ENCODE peak calls at places on chromosomes 1 and 21, in five cellular contexts. W is H9; U is NCI-H1105 treated with DMSO at 0.1 percent for 48 hours; H is stimulated activated CD4-positive, alpha-beta T cell treated with anti-CD3 and anti-CD28 coated beads, Interleukin-15, amount 100 ng/mL, for 24 hours; P is A549. L is an unnamed sample.

GRCh38 chr21:23374155-23374554 is 2233.1 kb downstream of the MRPL39 start:
- DNase-seq in H (no peak), U (no peak), P (no peak), W (no peak), L (no peak)

GRCh38 chr21:34570315-34570714 is 44.6 kb downstream of the RCAN1 start:
- DNase-seq in H (no peak), W (no peak), U (no peak), P (no peak), L (no peak)

GRCh38 chr1:234968470-234968869 is 160.2 kb downstream of the TOMM20 start:
- DNase-seq in W (no peak), P (no peak), H (no peak), U (peak), L (peak)

GRCh38 chr1:4792565-4792964 is 138.2 kb downstream of the AJAP1 start:
- DNase-seq in U (no peak), H (no peak), P (no peak), W (no peak), L (no peak)

GRCh38 chr1:229905031-229905545 is 161.9 kb upstream of the GALNT2 start:
- DNase-seq in H (no peak), P (no peak), W (no peak), U (no peak), L (no peak)

GRCh38 chr1:228318823-228319241 is 87.8 kb downstream of the TRIM11 start:
- DNase-seq in P (no peak), H (no peak), U (no peak), W (no peak), L (no peak)

GRCh38 chr21:31405638-31406037 is 61.6 kb upstream of the TIAM1 start:
- DNase-seq in U (no peak), W (no peak), H (no peak), P (no peak), L (no peak)

GRCh38 chr1:236394905-236395779 is 1.1 kb downstream of the EDARADD start:
- DNase-seq in P (peak), H (peak), U (peak), W (peak), L (no peak)

GRCh38 chr21:45105906-45106485 is 31.6 kb downstream of the ADARB1 start:
- DNase-seq in U (no peak), P (no peak), W (no peak), H (no peak), L (no peak)

GRCh38 chr1:2110738-2111673 is 60.8 kb downstream of the PRKCZ start:
- DNase-seq in H (no peak), W (no peak), P (no peak), U (no peak), L (no peak)

GRCh38 chr1:115412286-115412685 is 74.2 kb upstream of the NGF start:
- DNase-seq in W (no peak), P (no peak), H (no peak), U (no peak), L (no peak)

GRCh38 chr1:33365560-33365997 is 44.7 kb upstream of the A3GALT2 start:
- DNase-seq in P (no peak), U (no peak), H (no peak), W (no peak), L (no peak)

GRCh38 chr21:36699026-36699545 is at the start of gene SIM2:
- DNase-seq in H (peak), P (peak), U (peak), W (peak), L (peak)

L was measured in NCI-H1092.